ENCODE peak calls at places on chromosomes 11 and 22, in four cellular contexts. One of them, this sample, is unnamed.

GRCh38 chr11:97722721-97723120 is 1298.0 kb upstream of the CNTN5 start:
- DNase-seq in transverse colon: no peak
- DNase-seq in ovary: no peak
- DNase-seq in suprapubic skin: no peak
- DNase-seq in this sample: no peak

GRCh38 chr11:46382644-46383403 is 1.4 kb downstream of the MDK start:
- DNase-seq in suprapubic skin: peak
- DNase-seq in transverse colon: no peak
- DNase-seq in ovary: no peak
- DNase-seq in this sample: no peak

GRCh38 chr11:122149232-122149631 is 33.2 kb upstream of the BLID start:
- DNase-seq in transverse colon: no peak
- DNase-seq in ovary: no peak
- DNase-seq in suprapubic skin: no peak
- DNase-seq in this sample: no peak

GRCh38 chr11:62017878-62018642 is 50.6 kb upstream of the FTH1 start:
- DNase-seq in ovary: no peak
- DNase-seq in suprapubic skin: peak
- DNase-seq in transverse colon: no peak
- DNase-seq in this sample: no peak

GRCh38 chr22:40313007-40313406 is 33.3 kb upstream of the ADSL start:
- DNase-seq in transverse colon: no peak
- DNase-seq in ovary: no peak
- DNase-seq in suprapubic skin: no peak
- DNase-seq in this sample: no peak

GRCh38 chr11:59552844-59553243 is 41.5 kb downstream of the OR4D9 start:
- DNase-seq in transverse colon: no peak
- DNase-seq in suprapubic skin: no peak
- DNase-seq in ovary: no peak
- DNase-seq in this sample: no peak

GRCh38 chr11:68804786-68805185 is 36.9 kb downstream of the CPT1A start:
- DNase-seq in suprapubic skin: no peak
- DNase-seq in ovary: no peak
- DNase-seq in transverse colon: no peak
- DNase-seq in this sample: no peak

GRCh38 chr11:24678956-24679355 is 182.1 kb downstream of the LUZP2 start:
- DNase-seq in ovary: no peak
- DNase-seq in suprapubic skin: no peak
- DNase-seq in transverse colon: no peak
- DNase-seq in this sample: no peak

GRCh38 chr11:14908214-14908880 is 16.3 kb upstream of the CYP2R1 start:
- DNase-seq in ovary: no peak
- DNase-seq in transverse colon: peak
- DNase-seq in suprapubic skin: no peak
- DNase-seq in this sample: no peak

GRCh38 chr11:95512682-95513081 is 276.9 kb downstream of the FAM76B start:
- DNase-seq in ovary: peak
- DNase-seq in transverse colon: peak
- DNase-seq in suprapubic skin: peak
- DNase-seq in this sample: no peak

GRCh38 chr11:33542921-33543320 is 157.7 kb downstream of the C11orf91 start:
- DNase-seq in ovary: peak
- DNase-seq in suprapubic skin: no peak
- DNase-seq in transverse colon: peak
- DNase-seq in this sample: peak

GRCh38 chr11:97732011-97732632 is 1288.6 kb upstream of the CNTN5 start:
- DNase-seq in transverse colon: no peak
- DNase-seq in suprapubic skin: no peak
- DNase-seq in ovary: no peak
- DNase-seq in this sample: no peak

GRCh38 chr11:10975287-10975721 is 117.5 kb upstream of the ZBED5 start:
- DNase-seq in transverse colon: no peak
- DNase-seq in ovary: no peak
- DNase-seq in suprapubic skin: no peak
- DNase-seq in this sample: no peak

GRCh38 chr11:94400839-94401772 is at the start of gene GPR83:
- DNase-seq in transverse colon: no peak
- DNase-seq in ovary: no peak
- DNase-seq in suprapubic skin: no peak
- DNase-seq in this sample: no peak

GRCh38 chr11:66543263-66544107 is 2.4 kb downstream of the ZDHHC24 start:
- DNase-seq in suprapubic skin: no peak
- DNase-seq in ovary: peak
- DNase-seq in transverse colon: peak
- DNase-seq in this sample: peak

GRCh38 chr22:29023172-29023796 is 38.3 kb downstream of the C22orf31 start:
- DNase-seq in ovary: no peak
- DNase-seq in transverse colon: no peak
- DNase-seq in suprapubic skin: no peak
- DNase-seq in this sample: no peak

GRCh38 chr22:24137595-24137994 is 43.7 kb upstream of the SUSD2 start:
- DNase-seq in suprapubic skin: no peak
- DNase-seq in transverse colon: no peak
- DNase-seq in ovary: no peak
- DNase-seq in this sample: no peak

GRCh38 chr11:65590240-65590738 is 5.3 kb downstream of the KCNK7 start:
- DNase-seq in ovary: peak
- DNase-seq in suprapubic skin: no peak
- DNase-seq in transverse colon: peak
- DNase-seq in this sample: no peak

GRCh38 chr11:35583126-35583525 is 35.1 kb upstream of the FJX1 start:
- DNase-seq in ovary: no peak
- DNase-seq in transverse colon: no peak
- DNase-seq in suprapubic skin: no peak
- DNase-seq in this sample: no peak

GRCh38 chr11:11510939-11511338 is 110.9 kb downstream of the GALNT18 start:
- DNase-seq in ovary: no peak
- DNase-seq in transverse colon: peak
- DNase-seq in suprapubic skin: no peak
- DNase-seq in this sample: no peak

GRCh38 chr22:48577014-48577690 is 1250.5 kb downstream of the BRD1 start:
- DNase-seq in suprapubic skin: no peak
- DNase-seq in transverse colon: no peak
- DNase-seq in ovary: no peak
- DNase-seq in this sample: no peak

GRCh38 chr11:63999349-64000025 is 13.2 kb downstream of the OTUB1 start:
- DNase-seq in transverse colon: peak
- DNase-seq in ovary: peak
- DNase-seq in suprapubic skin: peak
- DNase-seq in this sample: peak

GRCh38 chr11:57667065-57667714 is 724 bp upstream of the ZDHHC5 start:
- DNase-seq in transverse colon: peak
- DNase-seq in suprapubic skin: peak
- DNase-seq in ovary: peak
- DNase-seq in this sample: peak
- TF ChIP-seq EP300 in transverse colon: no peak
- TF ChIP-seq EP300 in suprapubic skin: no peak
- TF ChIP-seq EP300 in ovary: no peak
- TF ChIP-seq EP300 in this sample: no peak

DNA sequence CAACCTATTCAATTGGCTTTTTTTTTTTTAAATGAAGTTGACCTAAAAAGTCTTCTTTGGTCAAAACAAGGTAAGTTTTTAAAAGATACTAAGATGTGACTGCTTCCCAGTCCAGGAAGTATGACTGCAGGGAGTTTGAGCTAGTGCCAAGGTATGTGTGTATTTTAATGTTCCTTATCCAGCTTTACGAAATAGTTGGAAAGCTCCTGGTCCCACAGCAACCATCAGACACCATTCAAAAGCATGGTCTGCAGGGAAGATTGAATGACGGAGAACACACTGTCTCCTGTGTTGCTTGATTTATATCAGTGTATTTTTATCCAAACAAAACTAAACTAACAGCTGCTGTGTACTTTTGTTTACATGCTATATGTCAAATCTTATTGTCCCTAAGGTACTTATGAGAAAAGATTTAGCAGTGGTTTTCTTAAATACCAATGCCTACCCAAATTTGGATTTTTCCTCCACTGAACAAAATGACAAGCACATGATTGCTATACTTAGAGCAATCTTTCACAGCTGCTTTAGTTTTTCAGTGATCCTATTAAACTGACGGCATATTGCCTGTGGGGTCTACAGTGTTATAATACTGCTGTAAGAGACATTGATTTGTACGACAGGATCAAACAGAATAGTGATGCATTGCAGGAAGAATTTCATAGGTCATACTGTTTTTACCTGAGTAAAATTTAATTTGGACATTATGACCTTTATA is 122.9 kb downstream of the DCDC1 start:
- DNase-seq in transverse colon: no peak
- DNase-seq in ovary: no peak
- DNase-seq in suprapubic skin: no peak
- DNase-seq in this sample: no peak
- TF ChIP-seq EP300 in transverse colon: no peak
- TF ChIP-seq EP300 in ovary: no peak
- TF ChIP-seq EP300 in suprapubic skin: no peak
- TF ChIP-seq EP300 in this sample: no peak

DNA sequence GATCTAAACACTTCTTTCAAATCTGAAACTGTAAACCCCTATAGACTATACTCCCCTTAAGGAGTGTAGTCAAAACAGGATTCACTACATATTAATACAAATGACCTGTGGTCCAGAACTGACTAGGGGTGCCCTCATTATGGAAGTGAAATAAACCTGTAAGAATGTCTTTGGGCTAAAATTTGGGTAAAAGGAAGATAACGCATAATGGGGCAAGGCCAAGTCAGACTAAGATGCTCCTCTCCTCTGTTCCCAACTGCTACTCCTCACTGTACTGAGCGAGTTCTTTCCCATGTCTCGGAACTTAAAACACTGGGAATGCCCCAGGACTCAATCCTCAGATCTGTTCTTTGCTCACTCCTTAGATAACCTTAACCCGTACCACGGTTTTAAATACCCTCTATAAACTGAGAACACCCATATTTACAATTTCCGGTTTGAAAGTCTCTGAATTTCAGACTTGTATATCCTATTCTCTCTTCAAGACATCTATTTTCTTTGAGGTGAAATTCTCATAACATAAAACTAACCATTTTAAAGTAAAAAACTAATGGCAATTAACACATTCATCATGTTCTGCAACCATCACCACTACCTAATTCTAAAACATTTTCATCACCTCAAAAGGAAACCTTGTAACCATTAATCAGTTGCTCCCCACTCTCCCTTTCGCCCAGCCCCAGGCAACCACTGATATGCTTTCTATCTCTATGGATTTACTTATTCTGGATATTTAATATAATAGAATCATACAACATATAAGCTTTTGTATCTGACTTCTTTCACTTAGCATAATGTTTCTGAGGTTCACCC is 4.0 kb downstream of the THAP12 start:
- DNase-seq in ovary: no peak
- DNase-seq in transverse colon: no peak
- DNase-seq in suprapubic skin: no peak
- DNase-seq in this sample: no peak
- TF ChIP-seq EP300 in ovary: no peak
- TF ChIP-seq EP300 in transverse colon: no peak
- TF ChIP-seq EP300 in suprapubic skin: no peak
- TF ChIP-seq EP300 in this sample: no peak

DNA sequence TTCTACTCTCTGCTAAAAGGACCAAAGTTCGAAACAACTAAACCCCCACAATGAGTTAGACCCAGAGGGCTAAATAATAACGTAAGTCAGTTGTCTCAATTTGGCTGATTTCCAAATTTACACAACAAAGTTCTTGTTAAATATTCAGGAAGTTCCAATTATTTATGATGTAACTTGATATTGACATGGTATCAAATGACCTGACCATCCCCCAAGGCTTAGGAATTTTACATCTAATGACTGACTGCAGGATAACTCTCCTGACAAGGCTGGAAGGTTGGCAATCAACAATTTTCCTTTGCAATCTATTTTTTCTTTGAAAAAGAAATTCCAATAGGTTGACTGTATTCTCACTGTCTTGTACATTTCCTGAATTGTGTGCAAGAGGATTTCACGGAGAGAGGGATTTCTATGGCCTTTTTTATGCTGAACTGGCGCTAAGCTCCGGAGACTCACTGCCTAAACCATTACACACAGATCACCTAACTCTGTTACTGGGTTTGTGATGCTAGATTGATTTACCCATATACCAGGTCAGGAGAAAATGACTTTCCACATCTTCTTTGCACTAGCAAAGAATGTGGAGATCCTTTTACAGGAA is 9.6 kb upstream of the CDON start:
- DNase-seq in ovary: no peak
- DNase-seq in transverse colon: no peak
- DNase-seq in suprapubic skin: no peak
- DNase-seq in this sample: no peak
- TF ChIP-seq EP300 in ovary: no peak
- TF ChIP-seq EP300 in transverse colon: no peak
- TF ChIP-seq EP300 in suprapubic skin: no peak
- TF ChIP-seq EP300 in this sample: no peak

GRCh38 chr11:38683484-38683883 is 2085.4 kb upstream of the RAG2 start:
- DNase-seq in transverse colon: no peak
- DNase-seq in suprapubic skin: no peak
- DNase-seq in ovary: no peak
- DNase-seq in this sample: no peak

GRCh38 chr11:38687008-38687407 is 2089.0 kb upstream of the RAG2 start:
- DNase-seq in suprapubic skin: no peak
- DNase-seq in transverse colon: no peak
- DNase-seq in ovary: no peak
- DNase-seq in this sample: no peak
- TF ChIP-seq EP300 in suprapubic skin: no peak
- TF ChIP-seq EP300 in transverse colon: no peak
- TF ChIP-seq EP300 in ovary: no peak
- TF ChIP-seq EP300 in this sample: no peak